ENCODE peak calls at places on chromosomes 11 and 22, in four cellular contexts. J, K, A and Q are unnamed samples.
A peak's percentile ranks its signal among the peaks of the same experiment; 100 is the strongest.

GRCh38 chr11:117473692-117474091 is 146.0 kb downstream of the CEP164 start:
- DNase-seq in K (no peak), J (no peak), A (no peak), Q (no peak)

GRCh38 chr11:1835671-1836010 is 851 bp downstream of the SYT8 start:
- DNase-seq in A (no peak), K (no peak), J (no peak), Q (no peak)

GRCh38 chr22:38696606-38697005 is 4.1 kb downstream of the JOSD1 start:
- DNase-seq in K (peak; percentile 80), J (no peak), A (no peak), Q (no peak)

GRCh38 chr11:9600651-9601040 is 27.2 kb downstream of the WEE1 start:
- DNase-seq in J (no peak), A (no peak), K (no peak), Q (no peak)

GRCh38 chr22:38786631-38787030 is 7.3 kb downstream of the DNAL4 start:
- DNase-seq in A (no peak), K (no peak), J (no peak), Q (no peak)

GRCh38 chr11:96260526-96260925 is 82.5 kb downstream of the MAML2 start:
- DNase-seq in K (no peak), A (no peak), J (no peak), Q (no peak)

GRCh38 chr11:84923489-84923888 is 703.7 kb downstream of the DLG2 start:
- DNase-seq in J (no peak), K (no peak), A (no peak), Q (no peak)

GRCh38 chr11:1531961-1532586 is 40.0 kb downstream of the DUSP8 start:
- DNase-seq in A (peak; percentile 77), K (no peak), J (no peak), Q (no peak)

GRCh38 chr11:36774603-36775002 is 176.6 kb upstream of the RAG2 start:
- DNase-seq in A (no peak), J (no peak), K (no peak), Q (no peak)

GRCh38 chr11:64268687-64269379 is 15.6 kb downstream of the BAD start:
- DNase-seq in J (peak; percentile 90), K (peak; percentile 35), A (peak; percentile 71), Q (no peak)

GRCh38 chr22:42863349-42863911 is 6.4 kb upstream of the ARFGAP3 start:
- DNase-seq in K (peak; percentile 84), A (no peak), J (no peak), Q (no peak)

GRCh38 chr11:10350341-10350740 is 45.5 kb downstream of the ADM start:
- DNase-seq in J (no peak), K (peak; percentile 93), A (no peak), Q (no peak)

GRCh38 chr11:59818572-59818971 is 8.0 kb upstream of the MRPL16 start:
- DNase-seq in A (no peak), K (no peak), J (no peak), Q (no peak)

GRCh38 chr11:74634537-74634936 is 42.2 kb downstream of the POLD3 start:
- DNase-seq in A (no peak), J (no peak), K (peak; percentile 39), Q (no peak)

GRCh38 chr22:43400449-43400848 is 11.4 kb upstream of the MPPED1 start:
- DNase-seq in A (peak; percentile 59), J (no peak), K (no peak), Q (no peak)

GRCh38 chr11:2554338-2555240 is 109.8 kb downstream of the KCNQ1 start:
- DNase-seq in K (no peak), J (no peak), A (peak; percentile 11), Q (no peak)

GRCh38 chr22:32576553-32577255 is 102.1 kb downstream of the FBXO7 start:
- DNase-seq in A (no peak), J (no peak), K (no peak), Q (no peak)

GRCh38 chr11:34468209-34468841 is 29.6 kb downstream of the CAT start:
- DNase-seq in J (no peak), K (peak; percentile 34), A (no peak), Q (no peak)

GRCh38 chr11:75453916-75454655 is 21.1 kb upstream of the KLHL35 start:
- DNase-seq in A (no peak), J (no peak), K (no peak), Q (no peak)

GRCh38 chr11:110199184-110199981 is 97.0 kb downstream of the RDX start:
- DNase-seq in A (no peak), J (no peak), K (no peak), Q (no peak)

GRCh38 chr11:67071420-67072284 is 15.0 kb downstream of the RHOD start:
- DNase-seq in A (peak; percentile 80), K (peak; percentile 71), J (no peak), Q (no peak)

GRCh38 chr11:8586805-8587204 is 7.2 kb downstream of the STK33 start:
- DNase-seq in J (no peak), A (no peak), K (no peak), Q (no peak)

GRCh38 chr22:37198290-37199102 is 10.4 kb upstream of the C1QTNF6 start:
- DNase-seq in J (peak; percentile 81), K (peak; percentile 70), A (peak; percentile 90), Q (peak; percentile 90)

GRCh38 chr22:45692549-45692948 is 20.9 kb downstream of the ATXN10 start:
- DNase-seq in J (no peak), K (no peak), A (no peak), Q (no peak)

GRCh38 chr22:23032681-23033080 is 37.6 kb upstream of the GNAZ start:
- DNase-seq in K (no peak), A (no peak), J (no peak), Q (no peak)

GRCh38 chr22:46638601-46639431 is 18.6 kb downstream of the GRAMD4 start:
- DNase-seq in J (no peak), K (peak; percentile 16), A (no peak), Q (no peak)

GRCh38 chr11:61602775-61603569 is 22.1 kb upstream of the SYT7 start:
- DNase-seq in A (peak; percentile 79), K (peak; percentile 66), J (peak; percentile 89), Q (no peak)

GRCh38 chr11:131463609-131464008 is 93.2 kb downstream of the NTM start:
- DNase-seq in J (no peak), K (no peak), A (no peak), Q (no peak)

GRCh38 chr22:44758354-44758969 is 6.1 kb downstream of the ARHGAP8 start:
- DNase-seq in J (no peak), K (peak; percentile 10), A (no peak), Q (no peak)

GRCh38 chr11:46130286-46130937 is 9.2 kb upstream of the PHF21A start:
- DNase-seq in J (no peak), K (no peak), A (no peak), Q (no peak)

GRCh38 chr11:46125284-46125683 is 4.0 kb upstream of the PHF21A start:
- DNase-seq in A (no peak), K (no peak), J (no peak), Q (no peak)

GRCh38 chr11:46129133-46129532 is 7.9 kb upstream of the PHF21A start:
- DNase-seq in A (no peak), K (no peak), J (no peak), Q (no peak)

GRCh38 chr11:46122955-46123354 is 1.7 kb upstream of the PHF21A start:
- DNase-seq in A (no peak), K (peak; percentile 34), J (no peak), Q (no peak)

DNA sequence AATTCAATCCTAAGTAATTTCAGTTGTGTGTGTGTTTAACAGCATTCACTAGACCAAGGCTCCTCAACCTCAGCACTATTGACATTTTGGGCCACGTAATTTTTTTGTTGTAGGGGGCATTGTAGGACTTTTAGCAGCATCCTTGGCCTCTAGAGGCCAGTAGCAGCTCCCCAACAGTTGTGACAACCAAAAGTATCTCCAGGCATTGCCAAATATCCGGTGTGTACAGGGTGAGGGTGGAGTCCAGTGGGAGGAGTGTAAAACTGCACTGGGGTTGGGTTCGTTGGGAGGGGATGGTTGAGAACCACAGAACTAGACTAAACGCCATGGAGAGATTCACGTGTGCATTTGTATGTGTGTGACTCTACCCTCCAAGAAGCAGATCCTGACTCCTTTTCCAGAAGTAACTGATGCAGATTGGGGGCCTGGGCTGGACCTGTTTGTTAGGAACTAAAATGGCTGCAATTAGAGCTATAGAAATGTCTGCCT is 5.9 kb upstream of the PHF21A start:
- DNase-seq in A (no peak), K (peak; percentile 46), J (no peak), Q (no peak)
- TF ChIP-seq CTCF in A (peak; percentile 38), K (peak; percentile 72), J (no peak), Q (peak; percentile 35)

GRCh38 chr11:72684236-72684912 is 10.2 kb upstream of the PDE2A start:
- DNase-seq in A (peak; percentile 78), J (peak; percentile 43), K (peak; percentile 57), Q (no peak)
- TF ChIP-seq CTCF in A (peak; percentile 69), J (peak; percentile 46), K (peak; percentile 88), Q (peak; percentile 72)

GRCh38 chr11:114942207-114942606 is 263.9 kb downstream of the NXPE2 start:
- DNase-seq in J (no peak), K (no peak), A (no peak), Q (no peak)
- TF ChIP-seq CTCF in J (no peak), K (no peak), A (no peak), Q (peak; percentile 29)

DNA sequence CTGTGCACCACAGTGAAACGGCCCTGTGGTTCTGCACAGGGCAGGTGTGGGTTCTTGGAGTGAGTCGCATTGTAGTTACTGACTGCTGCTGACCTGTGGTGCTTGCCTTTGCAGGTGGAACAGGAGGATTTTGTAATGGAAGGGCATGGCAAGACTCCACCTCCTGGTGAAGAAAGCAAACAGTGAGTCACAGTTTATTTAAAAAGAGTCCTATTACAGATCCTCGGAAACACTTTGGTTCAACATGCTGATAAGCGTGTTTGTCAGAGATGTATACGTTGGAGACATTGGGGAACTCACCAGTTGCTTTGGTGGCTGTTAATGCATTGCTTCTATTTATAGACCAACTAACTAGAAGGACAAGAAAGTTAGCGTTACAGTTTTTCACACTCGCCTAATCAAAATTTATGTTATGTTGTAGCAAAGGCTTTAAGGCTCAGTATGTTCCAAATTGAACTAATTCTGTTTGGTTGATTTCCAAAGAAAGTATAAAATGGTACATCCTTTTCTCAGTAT is 21.7 kb upstream of the TNRC6B start:
- DNase-seq in J (peak; percentile 27), A (no peak), K (peak; percentile 60), Q (no peak)
- TF ChIP-seq CTCF in J (no peak), A (peak; percentile 36), K (peak; percentile 44), Q (no peak)

GRCh38 chr22:29073618-29074275 is 912 bp downstream of the KREMEN1 start:
- DNase-seq in A (peak; percentile 53), K (no peak), J (peak; percentile 52), Q (peak; percentile 77)
- TF ChIP-seq CTCF in A (no peak), K (peak; percentile 1), J (peak; percentile 25), Q (no peak)

GRCh38 chr11:43503417-43503816 is 144.7 kb downstream of the TTC17 start:
- DNase-seq in J (no peak), A (no peak), K (peak; percentile 19), Q (no peak)
- TF ChIP-seq CTCF in J (no peak), A (no peak), K (peak; percentile 32), Q (no peak)